ENCODE peak calls at places on chromosomes 1 and 21, in seven cellular contexts. T is neural progenitor cell, D is mammary epithelial cell, Y is fibroblast of mammary gland, Z is HFF-Myc, H is transverse colon, X is hepatocyte. K is an unnamed sample.

GRCh38 chr1:101025283-101025679 is 303 bp downstream of the DPH5 start:
- DNase-seq in H (peak; percentile 11), Z (no peak), T (no peak), X (peak; percentile 32), D (no peak), Y (peak; percentile 31), K (no peak)

GRCh38 chr1:155186955-155187891 is 13.6 kb downstream of the TRIM46 start:
- DNase-seq in D (no peak), H (no peak), X (no peak), Y (no peak), Z (no peak), T (no peak), K (no peak)

GRCh38 chr1:218164111-218164929 is 120.8 kb upstream of the RRP15 start:
- DNase-seq in H (peak; percentile 37), X (peak; percentile 42), D (peak; percentile 8), Y (peak; percentile 21), T (peak; percentile 90), Z (no peak), K (peak; percentile 13)

GRCh38 chr1:9371391-9371935 is 78.8 kb downstream of the SPSB1 start:
- DNase-seq in H (peak; percentile 54), D (no peak), Z (peak; percentile 55), X (peak; percentile 81), T (peak; percentile 65), Y (peak; percentile 34), K (no peak)

GRCh38 chr1:81801032-81801833 is 499 bp downstream of the ADGRL2 start:
- DNase-seq in D (peak; percentile 91), T (peak; percentile 94), H (peak; percentile 60), Y (peak; percentile 93), Z (peak; percentile 36), X (peak; percentile 91), K (peak; percentile 24)

GRCh38 chr1:244056602-244057001 is 5.5 kb downstream of the ZBTB18 start:
- DNase-seq in T (peak; percentile 71), Y (no peak), H (no peak), X (no peak), Z (no peak), D (no peak), K (no peak)

GRCh38 chr1:46547481-46548383 is 3.7 kb downstream of the KNCN start:
- DNase-seq in T (peak; percentile 78), Y (peak; percentile 67), Z (no peak), D (peak; percentile 35), X (peak; percentile 54), H (no peak), K (peak; percentile 56)

GRCh38 chr21:45436371-45437040 is 31.5 kb downstream of the COL18A1 start:
- DNase-seq in T (no peak), Y (no peak), Z (no peak), H (no peak), D (no peak), X (no peak), K (no peak)

GRCh38 chr1:5701642-5702041 is 290.6 kb downstream of the NPHP4 start:
- DNase-seq in X (no peak), Z (no peak), T (no peak), H (no peak), Y (no peak), D (no peak), K (no peak)

DNA sequence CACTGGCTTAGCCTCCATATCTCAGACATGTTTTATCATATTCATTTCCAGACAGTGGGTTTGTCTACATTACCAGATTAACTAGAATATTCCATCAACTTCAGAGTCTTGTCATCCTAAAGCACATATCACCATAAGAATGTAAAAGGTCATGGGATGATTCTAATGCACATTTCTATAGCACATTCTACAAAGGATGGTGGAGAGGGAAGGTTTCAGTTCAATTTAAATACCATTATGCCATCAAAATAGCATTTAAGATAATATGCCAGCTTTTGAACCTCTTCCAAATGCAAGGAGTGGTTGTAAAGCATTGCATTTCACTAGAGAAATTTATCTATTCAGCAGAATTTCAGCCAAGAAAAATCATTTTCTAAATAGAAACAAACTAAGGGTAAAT is 970.5 kb downstream of the TTLL7 start:
- DNase-seq in D (no peak), X (no peak), Z (no peak), T (no peak), H (no peak), Y (no peak), K (no peak)
- TF ChIP-seq CTCF in D (no peak), X (no peak), Z (no peak), T (no peak), H (no peak), Y (no peak), K (no peak)

GRCh38 chr1:20349971-20350370 is 59.3 kb downstream of the VWA5B1 start:
- DNase-seq in X (no peak), D (no peak), H (no peak), Z (no peak), Y (no peak), T (no peak), K (no peak)
- TF ChIP-seq CTCF in X (no peak), D (no peak), H (no peak), Z (no peak), Y (no peak), T (no peak), K (no peak)

GRCh38 chr21:17729455-17729854 is 89.7 kb downstream of the C21orf91 start:
- DNase-seq in H (no peak), Y (no peak), X (no peak), Z (no peak), D (no peak), T (no peak), K (no peak)

GRCh38 chr21:17730782-17731181 is 88.4 kb downstream of the C21orf91 start:
- DNase-seq in Z (no peak), Y (no peak), T (no peak), D (peak; percentile 16), X (no peak), H (no peak), K (no peak)

GRCh38 chr21:17725339-17725738 is 93.8 kb downstream of the C21orf91 start:
- DNase-seq in Y (no peak), T (no peak), Z (no peak), H (no peak), D (no peak), X (peak; percentile 33), K (no peak)

GRCh38 chr21:17727361-17727760 is 91.8 kb downstream of the C21orf91 start:
- DNase-seq in Z (no peak), T (no peak), H (no peak), X (no peak), Y (no peak), D (no peak), K (no peak)

DNA sequence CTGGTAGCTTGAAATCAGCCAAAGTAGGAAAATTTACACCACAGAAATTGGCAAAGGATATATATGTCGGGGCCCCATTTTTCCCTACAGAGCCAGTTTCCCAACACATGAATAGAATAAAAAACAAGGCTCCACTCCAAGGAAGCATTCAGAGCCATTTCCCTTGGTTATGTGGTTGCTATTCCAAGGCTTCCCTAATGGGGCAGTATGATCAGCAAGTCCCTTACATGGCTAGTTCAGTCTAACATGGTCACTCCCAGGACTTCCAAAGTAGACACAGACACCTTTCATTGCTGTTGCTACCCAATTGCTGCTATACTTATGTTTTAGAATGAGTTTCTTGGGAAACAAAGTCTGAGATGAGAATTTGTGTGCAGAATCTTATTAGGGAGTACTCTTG is 93.1 kb downstream of the C21orf91 start:
- DNase-seq in X (no peak), D (no peak), Y (peak; percentile 2), Z (peak; percentile 2), H (no peak), T (peak; percentile 5), K (no peak)
- TF ChIP-seq CTCF in X (no peak), D (peak; percentile 34), Y (no peak), Z (no peak), H (no peak), T (peak; percentile 27), K (no peak)

DNA sequence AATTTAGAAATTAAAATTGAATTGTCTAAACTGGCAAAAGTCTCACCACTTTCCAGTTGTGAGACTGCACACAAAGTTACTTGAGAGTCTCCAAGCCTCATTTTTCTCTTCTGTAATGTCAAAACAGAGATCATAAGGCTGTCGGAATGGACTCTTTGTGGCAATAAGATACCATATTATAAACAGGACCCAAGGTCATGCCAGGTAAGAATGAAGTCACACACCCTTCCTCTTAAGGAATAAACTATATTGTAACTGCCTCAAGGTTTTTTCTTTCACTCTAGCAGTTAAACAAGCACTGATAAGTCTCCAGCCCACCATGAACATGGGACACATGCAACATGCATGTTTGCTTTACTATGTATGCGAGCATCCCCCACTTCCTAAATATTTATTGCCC is 50.1 kb upstream of the DIRAS3 start:
- DNase-seq in T (no peak), Z (no peak), X (no peak), D (no peak), Y (no peak), H (no peak), K (no peak)
- TF ChIP-seq CTCF in T (no peak), Z (no peak), X (no peak), D (no peak), Y (no peak), H (no peak), K (no peak)

GRCh38 chr21:42056996-42057689 is 14.0 kb upstream of the UMODL1 start:
- DNase-seq in X (peak; percentile 77), Z (no peak), Y (peak; percentile 36), T (no peak), D (peak; percentile 71), H (peak; percentile 81), K (no peak)
- TF ChIP-seq CTCF in X (no peak), Z (no peak), Y (no peak), T (no peak), D (no peak), H (no peak), K (no peak)

K was measured in GM10248.